ENCODE peak calls at places on chromosomes 13 and 19, in five cellular contexts. One of them, this sample, is unnamed.

GRCh38 chr19:30406220-30406944 is 34.2 kb downstream of the ZNF536 start:
- DNase-seq in pons: peak; percentile 89
- DNase-seq in fibroblast of pulmonary artery: no peak
- DNase-seq in RCC 7860: no peak
- DNase-seq in dermis blood vessel endothelial cell: no peak
- DNase-seq in this sample: peak; percentile 82

GRCh38 chr13:25132984-25133383 is 37.0 kb downstream of the PABPC3 start:
- DNase-seq in pons: no peak
- DNase-seq in RCC 7860: no peak
- DNase-seq in dermis blood vessel endothelial cell: no peak
- DNase-seq in fibroblast of pulmonary artery: no peak
- DNase-seq in this sample: no peak

GRCh38 chr19:39351537-39352037 is 9.4 kb downstream of the SAMD4B start:
- DNase-seq in dermis blood vessel endothelial cell: no peak
- DNase-seq in pons: no peak
- DNase-seq in RCC 7860: no peak
- DNase-seq in fibroblast of pulmonary artery: no peak
- DNase-seq in this sample: peak; percentile 47

GRCh38 chr13:59975807-59976445 is 187.8 kb downstream of the DIAPH3 start:
- DNase-seq in dermis blood vessel endothelial cell: no peak
- DNase-seq in RCC 7860: no peak
- DNase-seq in pons: no peak
- DNase-seq in fibroblast of pulmonary artery: no peak
- DNase-seq in this sample: no peak

GRCh38 chr13:106530209-106530906 is 5.1 kb downstream of the EFNB2 start:
- DNase-seq in pons: no peak
- DNase-seq in RCC 7860: no peak
- DNase-seq in dermis blood vessel endothelial cell: peak; percentile 58
- DNase-seq in fibroblast of pulmonary artery: no peak
- DNase-seq in this sample: no peak

GRCh38 chr19:13885826-13886365 is 9.0 kb downstream of the NANOS3 start:
- DNase-seq in fibroblast of pulmonary artery: no peak
- DNase-seq in pons: no peak
- DNase-seq in RCC 7860: no peak
- DNase-seq in dermis blood vessel endothelial cell: no peak
- DNase-seq in this sample: no peak

GRCh38 chr13:95676100-95676774 is 702 bp upstream of the DNAJC3 start:
- DNase-seq in dermis blood vessel endothelial cell: peak; percentile 61
- DNase-seq in pons: peak; percentile 29
- DNase-seq in fibroblast of pulmonary artery: peak; percentile 52
- DNase-seq in RCC 7860: no peak
- DNase-seq in this sample: peak; percentile 29

GRCh38 chr19:18833849-18834643 is 2.3 kb downstream of the UPF1 start:
- DNase-seq in fibroblast of pulmonary artery: no peak
- DNase-seq in RCC 7860: no peak
- DNase-seq in pons: no peak
- DNase-seq in dermis blood vessel endothelial cell: peak; percentile 36
- DNase-seq in this sample: no peak

GRCh38 chr19:1041835-1042685 is 2.2 kb downstream of the ABCA7 start:
- DNase-seq in pons: no peak
- DNase-seq in fibroblast of pulmonary artery: no peak
- DNase-seq in RCC 7860: no peak
- DNase-seq in dermis blood vessel endothelial cell: no peak
- DNase-seq in this sample: no peak

GRCh38 chr13:51797664-51798488 is 6.1 kb downstream of the DHRS12 start:
- DNase-seq in RCC 7860: peak; percentile 47
- DNase-seq in dermis blood vessel endothelial cell: peak; percentile 70
- DNase-seq in fibroblast of pulmonary artery: peak; percentile 75
- DNase-seq in pons: peak; percentile 59
- DNase-seq in this sample: peak; percentile 72

GRCh38 chr19:33788676-33789075 is 8.0 kb upstream of the KCTD15 start:
- DNase-seq in dermis blood vessel endothelial cell: no peak
- DNase-seq in fibroblast of pulmonary artery: no peak
- DNase-seq in RCC 7860: no peak
- DNase-seq in pons: no peak
- DNase-seq in this sample: no peak

GRCh38 chr19:13057147-13057572 is 45.5 kb downstream of the LYL1 start:
- DNase-seq in dermis blood vessel endothelial cell: no peak
- DNase-seq in RCC 7860: no peak
- DNase-seq in pons: no peak
- DNase-seq in fibroblast of pulmonary artery: no peak
- DNase-seq in this sample: no peak

GRCh38 chr13:109336730-109337129 is 449.7 kb downstream of the IRS2 start:
- DNase-seq in dermis blood vessel endothelial cell: no peak
- DNase-seq in RCC 7860: no peak
- DNase-seq in pons: no peak
- DNase-seq in fibroblast of pulmonary artery: peak; percentile 77
- DNase-seq in this sample: no peak

GRCh38 chr13:83168575-83168974 is 713.7 kb downstream of the SLITRK1 start:
- DNase-seq in pons: no peak
- DNase-seq in RCC 7860: no peak
- DNase-seq in dermis blood vessel endothelial cell: no peak
- DNase-seq in fibroblast of pulmonary artery: no peak
- DNase-seq in this sample: no peak

GRCh38 chr13:45331981-45332830 is 8.8 kb downstream of the TPT1 start:
- DNase-seq in pons: no peak
- DNase-seq in fibroblast of pulmonary artery: peak; percentile 99
- DNase-seq in dermis blood vessel endothelial cell: peak; percentile 67
- DNase-seq in RCC 7860: peak; percentile 60
- DNase-seq in this sample: no peak

GRCh38 chr13:98272549-98272948 is 95.5 kb upstream of the RNF113B start:
- DNase-seq in RCC 7860: no peak
- DNase-seq in dermis blood vessel endothelial cell: no peak
- DNase-seq in pons: no peak
- DNase-seq in fibroblast of pulmonary artery: no peak
- DNase-seq in this sample: no peak

GRCh38 chr13:91845612-91846011 is 447.2 kb downstream of the GPC5 start:
- DNase-seq in fibroblast of pulmonary artery: no peak
- DNase-seq in pons: no peak
- DNase-seq in RCC 7860: no peak
- DNase-seq in dermis blood vessel endothelial cell: no peak
- DNase-seq in this sample: no peak

This sample was measured in Ammon's horn.